ENCODE peak calls at places on chromosomes 2 and 18, in seven cellular contexts. One of them, this sample, is unnamed.

GRCh38 chr2:105782123-105782522 is 37.4 kb downstream of the NCK2 start:
- DNase-seq in BJ: no peak
- DNase-seq in dorsolateral prefrontal cortex: no peak
- DNase-seq in AG04450: no peak
- DNase-seq in neural crest cell: no peak
- DNase-seq in IMR-90: no peak
- DNase-seq in nephron progenitor cell: no peak
- DNase-seq in this sample: no peak

GRCh38 chr2:208150094-208150493 is 4.1 kb upstream of the CRYGB start:
- DNase-seq in AG04450: no peak
- DNase-seq in dorsolateral prefrontal cortex: no peak
- DNase-seq in IMR-90: no peak
- DNase-seq in BJ: no peak
- DNase-seq in neural crest cell: no peak
- DNase-seq in nephron progenitor cell: no peak
- DNase-seq in this sample: no peak

GRCh38 chr2:160423141-160423540 is 70.5 kb downstream of the RBMS1 start:
- DNase-seq in AG04450: no peak
- DNase-seq in neural crest cell: no peak
- DNase-seq in nephron progenitor cell: no peak
- DNase-seq in IMR-90: no peak
- DNase-seq in dorsolateral prefrontal cortex: no peak
- DNase-seq in BJ: no peak
- DNase-seq in this sample: no peak

GRCh38 chr2:38668787-38669479 is 3.0 kb downstream of the GALM start:
- DNase-seq in neural crest cell: no peak
- DNase-seq in nephron progenitor cell: no peak
- DNase-seq in dorsolateral prefrontal cortex: no peak
- DNase-seq in BJ: no peak
- DNase-seq in AG04450: no peak
- DNase-seq in IMR-90: no peak
- DNase-seq in this sample: no peak

GRCh38 chr2:101823347-101823791 is 125.9 kb downstream of the MAP4K4 start:
- DNase-seq in dorsolateral prefrontal cortex: no peak
- DNase-seq in AG04450: peak; percentile 32
- DNase-seq in IMR-90: peak; percentile 82
- DNase-seq in nephron progenitor cell: peak; percentile 51
- DNase-seq in BJ: no peak
- DNase-seq in neural crest cell: peak; percentile 29
- DNase-seq in this sample: peak; percentile 73

GRCh38 chr18:75937306-75937705 is 509.8 kb upstream of the SMIM21 start:
- DNase-seq in AG04450: no peak
- DNase-seq in BJ: no peak
- DNase-seq in dorsolateral prefrontal cortex: no peak
- DNase-seq in neural crest cell: no peak
- DNase-seq in nephron progenitor cell: no peak
- DNase-seq in IMR-90: no peak
- DNase-seq in this sample: no peak

GRCh38 chr18:54737986-54738385 is 90.3 kb upstream of the RAB27B start:
- DNase-seq in AG04450: peak; percentile 10
- DNase-seq in nephron progenitor cell: no peak
- DNase-seq in BJ: no peak
- DNase-seq in neural crest cell: no peak
- DNase-seq in IMR-90: peak; percentile 81
- DNase-seq in dorsolateral prefrontal cortex: no peak
- DNase-seq in this sample: no peak

GRCh38 chr2:205270689-205271088 is 411.6 kb upstream of the NRP2 start:
- DNase-seq in dorsolateral prefrontal cortex: no peak
- DNase-seq in AG04450: no peak
- DNase-seq in BJ: no peak
- DNase-seq in IMR-90: no peak
- DNase-seq in nephron progenitor cell: no peak
- DNase-seq in neural crest cell: no peak
- DNase-seq in this sample: peak; percentile 50

GRCh38 chr2:74333896-74334586 is 9.2 kb downstream of the SLC4A5 start:
- DNase-seq in nephron progenitor cell: no peak
- DNase-seq in BJ: no peak
- DNase-seq in IMR-90: no peak
- DNase-seq in dorsolateral prefrontal cortex: no peak
- DNase-seq in AG04450: no peak
- DNase-seq in neural crest cell: no peak
- DNase-seq in this sample: no peak

GRCh38 chr2:149799296-149799695 is 211.7 kb upstream of the MMADHC start:
- DNase-seq in neural crest cell: no peak
- DNase-seq in IMR-90: no peak
- DNase-seq in AG04450: no peak
- DNase-seq in BJ: no peak
- DNase-seq in nephron progenitor cell: no peak
- DNase-seq in dorsolateral prefrontal cortex: no peak
- DNase-seq in this sample: peak; percentile 6

GRCh38 chr2:151560289-151560688 is 150.6 kb downstream of the RIF1 start:
- DNase-seq in AG04450: no peak
- DNase-seq in neural crest cell: no peak
- DNase-seq in IMR-90: peak; percentile 33
- DNase-seq in dorsolateral prefrontal cortex: no peak
- DNase-seq in BJ: peak; percentile 15
- DNase-seq in nephron progenitor cell: no peak
- DNase-seq in this sample: no peak

GRCh38 chr2:110806053-110806452 is 73.7 kb downstream of the ACOXL start:
- DNase-seq in neural crest cell: no peak
- DNase-seq in dorsolateral prefrontal cortex: no peak
- DNase-seq in BJ: no peak
- DNase-seq in AG04450: no peak
- DNase-seq in IMR-90: no peak
- DNase-seq in nephron progenitor cell: no peak
- DNase-seq in this sample: no peak

GRCh38 chr2:44778671-44779476 is 162.6 kb upstream of the SIX3 start:
- DNase-seq in nephron progenitor cell: no peak
- DNase-seq in neural crest cell: no peak
- DNase-seq in AG04450: no peak
- DNase-seq in dorsolateral prefrontal cortex: no peak
- DNase-seq in IMR-90: no peak
- DNase-seq in BJ: no peak
- DNase-seq in this sample: no peak

GRCh38 chr18:76130845-76131244 is 364.2 kb downstream of the ZNF516 start:
- DNase-seq in neural crest cell: no peak
- DNase-seq in BJ: peak; percentile 25
- DNase-seq in IMR-90: no peak
- DNase-seq in AG04450: no peak
- DNase-seq in nephron progenitor cell: no peak
- DNase-seq in dorsolateral prefrontal cortex: no peak
- DNase-seq in this sample: no peak

DNA sequence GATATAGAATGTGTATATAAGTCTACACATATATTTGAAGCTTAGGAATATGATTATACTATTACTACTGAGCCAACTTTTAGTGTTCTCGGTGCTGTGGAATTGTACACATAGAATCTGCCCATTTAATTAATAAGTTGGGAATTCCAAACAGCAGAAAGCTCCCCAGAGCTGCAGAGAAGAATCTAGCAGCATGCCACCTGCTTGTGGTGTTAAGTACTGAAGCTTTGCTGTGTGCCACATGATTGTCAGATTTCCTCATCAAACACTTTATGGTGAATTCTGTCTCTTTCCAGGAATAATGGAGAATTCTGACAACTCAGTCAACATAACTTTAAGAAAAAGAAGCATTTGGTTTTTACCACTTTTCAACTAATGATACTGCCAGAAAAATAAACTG is 117.8 kb downstream of the WDSUB1 start:
- DNase-seq in BJ: no peak
- DNase-seq in nephron progenitor cell: no peak
- DNase-seq in AG04450: no peak
- DNase-seq in IMR-90: peak; percentile 29
- DNase-seq in neural crest cell: no peak
- DNase-seq in dorsolateral prefrontal cortex: no peak
- DNase-seq in this sample: no peak
- TF ChIP-seq CTCF in BJ: peak; percentile 31
- TF ChIP-seq CTCF in nephron progenitor cell: no peak
- TF ChIP-seq CTCF in AG04450: peak; percentile 48
- TF ChIP-seq CTCF in IMR-90: peak; percentile 31
- TF ChIP-seq CTCF in neural crest cell: peak; percentile 44
- TF ChIP-seq CTCF in dorsolateral prefrontal cortex: no peak
- TF ChIP-seq CTCF in this sample: no peak

GRCh38 chr2:219433666-219434467 is 776 bp upstream of the SPEG start:
- DNase-seq in neural crest cell: no peak
- DNase-seq in AG04450: no peak
- DNase-seq in dorsolateral prefrontal cortex: no peak
- DNase-seq in BJ: no peak
- DNase-seq in nephron progenitor cell: no peak
- DNase-seq in IMR-90: peak; percentile 71
- DNase-seq in this sample: peak; percentile 45

GRCh38 chr2:219434468-219434717 is 250 bp upstream of the SPEG start:
- DNase-seq in neural crest cell: no peak
- DNase-seq in nephron progenitor cell: no peak
- DNase-seq in BJ: no peak
- DNase-seq in IMR-90: no peak
- DNase-seq in dorsolateral prefrontal cortex: no peak
- DNase-seq in AG04450: no peak
- DNase-seq in this sample: no peak

GRCh38 chr2:219428469-219428868 is 6.2 kb upstream of the SPEG start:
- DNase-seq in nephron progenitor cell: no peak
- DNase-seq in dorsolateral prefrontal cortex: no peak
- DNase-seq in AG04450: no peak
- DNase-seq in IMR-90: no peak
- DNase-seq in neural crest cell: no peak
- DNase-seq in BJ: no peak
- DNase-seq in this sample: no peak

GRCh38 chr2:219429958-219430586 is 4.6 kb upstream of the SPEG start:
- DNase-seq in BJ: no peak
- DNase-seq in neural crest cell: no peak
- DNase-seq in AG04450: no peak
- DNase-seq in dorsolateral prefrontal cortex: no peak
- DNase-seq in nephron progenitor cell: no peak
- DNase-seq in IMR-90: no peak
- DNase-seq in this sample: no peak

DNA sequence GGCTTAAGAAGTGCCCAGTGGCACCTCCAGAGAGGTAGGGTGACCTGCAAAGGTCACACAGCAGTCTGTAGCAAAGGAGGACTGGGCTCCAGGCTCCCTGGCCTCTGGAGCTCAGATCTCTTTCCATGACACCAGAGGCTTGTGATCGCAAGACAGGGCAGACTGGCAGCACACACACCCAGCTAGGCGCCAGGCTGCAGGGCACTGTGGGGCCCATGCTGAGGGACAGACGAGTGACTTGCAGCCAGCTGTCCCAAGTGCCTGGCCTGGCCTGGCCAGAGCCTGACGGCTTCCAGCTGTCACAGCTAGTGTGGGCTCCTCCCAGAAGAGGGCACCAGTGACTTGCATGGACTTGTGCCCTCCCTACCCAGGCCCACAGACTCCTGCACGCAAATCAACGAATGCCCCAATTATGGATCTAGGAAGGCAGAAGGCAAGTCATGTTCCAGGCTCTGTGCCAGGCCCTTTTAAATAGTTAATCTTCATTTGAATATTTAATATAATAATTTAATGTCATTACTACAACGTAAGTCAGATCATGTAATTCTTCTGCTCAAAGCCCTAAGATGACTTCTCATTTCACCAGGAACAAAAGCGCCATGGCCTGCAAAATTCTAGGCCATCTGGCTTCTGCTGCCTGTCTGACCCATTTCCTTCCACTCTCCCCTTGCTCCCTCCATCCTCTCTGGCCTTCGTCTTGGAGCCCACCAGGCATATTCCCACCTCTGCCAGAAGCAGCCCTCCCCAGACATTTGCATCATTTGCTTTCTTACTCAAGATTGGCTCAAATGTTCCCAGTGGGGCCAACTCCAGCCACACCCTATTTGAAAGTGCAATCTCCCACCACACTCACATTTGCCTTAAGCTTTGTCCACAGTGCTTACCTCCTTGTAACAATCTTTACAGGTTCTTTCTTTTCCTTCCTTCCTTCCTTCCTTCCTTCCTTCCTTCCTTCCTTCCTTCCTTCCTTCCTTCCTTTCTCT is 3.7 kb upstream of the SPEG start:
- DNase-seq in dorsolateral prefrontal cortex: no peak
- DNase-seq in neural crest cell: no peak
- DNase-seq in nephron progenitor cell: no peak
- DNase-seq in IMR-90: peak; percentile 55
- DNase-seq in BJ: no peak
- DNase-seq in AG04450: no peak
- DNase-seq in this sample: peak; percentile 40
- TF ChIP-seq CTCF in dorsolateral prefrontal cortex: peak; percentile 10
- TF ChIP-seq CTCF in neural crest cell: no peak
- TF ChIP-seq CTCF in nephron progenitor cell: no peak
- TF ChIP-seq CTCF in IMR-90: peak; percentile 53
- TF ChIP-seq CTCF in BJ: peak; percentile 35
- TF ChIP-seq CTCF in AG04450: peak; percentile 14
- TF ChIP-seq CTCF in this sample: no peak

GRCh38 chr2:166104084-166104483 is 23.7 kb downstream of the SCN1A start:
- DNase-seq in dorsolateral prefrontal cortex: no peak
- DNase-seq in BJ: no peak
- DNase-seq in nephron progenitor cell: no peak
- DNase-seq in neural crest cell: no peak
- DNase-seq in AG04450: no peak
- DNase-seq in IMR-90: no peak
- DNase-seq in this sample: no peak

GRCh38 chr2:166112193-166112605 is 15.6 kb downstream of the SCN1A start:
- DNase-seq in AG04450: no peak
- DNase-seq in IMR-90: peak; percentile 66
- DNase-seq in dorsolateral prefrontal cortex: no peak
- DNase-seq in nephron progenitor cell: no peak
- DNase-seq in BJ: no peak
- DNase-seq in neural crest cell: no peak
- DNase-seq in this sample: no peak

GRCh38 chr2:166104773-166105172 is 23.0 kb downstream of the SCN1A start:
- DNase-seq in IMR-90: no peak
- DNase-seq in AG04450: no peak
- DNase-seq in dorsolateral prefrontal cortex: no peak
- DNase-seq in BJ: no peak
- DNase-seq in nephron progenitor cell: no peak
- DNase-seq in neural crest cell: no peak
- DNase-seq in this sample: no peak

GRCh38 chr2:166106431-166107015 is 21.3 kb downstream of the SCN1A start:
- DNase-seq in IMR-90: peak; percentile 23
- DNase-seq in nephron progenitor cell: peak; percentile 12
- DNase-seq in BJ: no peak
- DNase-seq in AG04450: no peak
- DNase-seq in neural crest cell: no peak
- DNase-seq in dorsolateral prefrontal cortex: no peak
- DNase-seq in this sample: no peak
- TF ChIP-seq CTCF in IMR-90: peak; percentile 45
- TF ChIP-seq CTCF in nephron progenitor cell: peak; percentile 65
- TF ChIP-seq CTCF in BJ: no peak
- TF ChIP-seq CTCF in AG04450: peak; percentile 55
- TF ChIP-seq CTCF in neural crest cell: peak; percentile 57
- TF ChIP-seq CTCF in dorsolateral prefrontal cortex: no peak
- TF ChIP-seq CTCF in this sample: no peak

DNA sequence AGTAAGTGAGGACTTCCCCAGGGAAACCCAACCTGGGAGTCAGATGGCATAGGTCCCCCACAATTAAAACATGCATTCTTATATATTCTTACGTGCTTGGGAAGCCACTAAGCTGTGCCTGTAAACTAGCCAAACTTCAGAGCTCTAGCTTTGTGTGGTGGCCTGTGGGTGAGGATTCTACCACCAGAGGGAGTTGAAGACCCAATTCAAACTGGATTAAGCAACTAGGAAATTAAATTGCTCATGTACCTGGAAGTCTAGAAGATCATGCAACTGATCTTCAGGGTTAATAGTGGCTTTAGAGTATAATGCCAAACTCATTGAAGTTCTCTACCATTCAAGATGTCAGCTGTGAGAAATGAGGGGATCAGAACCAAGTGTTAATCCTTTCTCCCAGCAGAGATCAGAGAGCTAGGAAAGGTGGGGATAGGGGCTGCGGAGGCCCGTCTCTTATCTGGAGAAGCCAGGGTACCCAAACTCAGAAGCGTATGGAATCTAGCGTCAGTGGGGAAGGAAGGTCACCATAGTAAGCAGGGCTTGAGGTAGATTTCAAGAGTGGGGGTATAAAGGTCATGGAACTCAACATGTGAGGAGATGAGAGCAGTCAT is 53.2 kb upstream of the CCDC85A start:
- DNase-seq in BJ: no peak
- DNase-seq in neural crest cell: no peak
- DNase-seq in IMR-90: peak; percentile 31
- DNase-seq in AG04450: peak; percentile 2
- DNase-seq in nephron progenitor cell: peak; percentile 27
- DNase-seq in dorsolateral prefrontal cortex: no peak
- DNase-seq in this sample: peak; percentile 49
- TF ChIP-seq CTCF in BJ: peak; percentile 87
- TF ChIP-seq CTCF in neural crest cell: peak; percentile 74
- TF ChIP-seq CTCF in IMR-90: peak; percentile 63
- TF ChIP-seq CTCF in AG04450: peak; percentile 79
- TF ChIP-seq CTCF in nephron progenitor cell: peak; percentile 60
- TF ChIP-seq CTCF in dorsolateral prefrontal cortex: peak; percentile 65
- TF ChIP-seq CTCF in this sample: peak; percentile 65

This sample was measured in Calu3.